ENCODE peak calls at places on chromosomes 3 and 15, in four cellular contexts. U is K562, B is HepG2, G is H1. W is an unnamed sample.
A peak's percentile ranks its signal among the peaks of the same experiment; 100 is the strongest.

GRCh38 chr3:191492601-191493000 is 31.6 kb downstream of the PYDC2 start:
- DNase-seq in U (no peak), B (no peak), G (no peak), W (peak; percentile 9)

GRCh38 chr3:46504780-46505179 is 7.0 kb downstream of the RTP3 start:
- DNase-seq in U (peak; percentile 48), B (no peak), G (no peak), W (no peak)

GRCh38 chr3:167491626-167492025 is 17.8 kb upstream of the SERPINI2 start:
- DNase-seq in U (no peak), B (no peak), G (no peak), W (no peak)

GRCh38 chr3:55362206-55362960 is 124.7 kb downstream of the WNT5A start:
- DNase-seq in U (no peak), B (no peak), G (no peak), W (no peak)

GRCh38 chr15:95291878-95292472 is 1038.5 kb upstream of the NR2F2 start:
- DNase-seq in U (peak; percentile 64), B (peak; percentile 28), G (no peak), W (peak; percentile 61)

GRCh38 chr3:10505050-10505790 is at the start of gene ATP2B2:
- DNase-seq in U (no peak), B (no peak), G (no peak), W (no peak)

GRCh38 chr15:73948982-73949381 is 22.7 kb downstream of the LOXL1 start:
- DNase-seq in U (no peak), B (no peak), G (no peak), W (no peak)

GRCh38 chr3:58617338-58617761 is 40.2 kb upstream of the FAM107A start:
- DNase-seq in U (no peak), B (no peak), G (no peak), W (no peak)

GRCh38 chr15:59013246-59013645 is 25.8 kb downstream of the RNF111 start:
- DNase-seq in U (no peak), B (no peak), G (no peak), W (no peak)

GRCh38 chr3:77795013-77795412 is 755.1 kb downstream of the ROBO2 start:
- DNase-seq in U (no peak), B (no peak), G (peak; percentile 57), W (no peak)

GRCh38 chr3:89877230-89877629 is 769.8 kb downstream of the EPHA3 start:
- DNase-seq in U (no peak), B (no peak), G (no peak), W (no peak)

GRCh38 chr3:16837602-16838001 is 47.2 kb upstream of the PLCL2 start:
- DNase-seq in U (no peak), B (no peak), G (no peak), W (no peak)

GRCh38 chr3:169575381-169575780 is 88.1 kb downstream of the MECOM start:
- DNase-seq in U (peak; percentile 15), B (no peak), G (no peak), W (peak; percentile 85)

GRCh38 chr3:9970020-9970652 is 16.5 kb downstream of the EMC3 start:
- DNase-seq in U (no peak), B (no peak), G (no peak), W (peak; percentile 43)

GRCh38 chr15:65355173-65355982 is 22.4 kb downstream of the IGDCC3 start:
- DNase-seq in U (no peak), B (peak; percentile 29), G (no peak), W (no peak)

GRCh38 chr3:124620600-124621063 is 109.6 kb upstream of the UMPS start:
- DNase-seq in U (peak; percentile 93), B (peak; percentile 96), G (no peak), W (peak; percentile 67)

DNA sequence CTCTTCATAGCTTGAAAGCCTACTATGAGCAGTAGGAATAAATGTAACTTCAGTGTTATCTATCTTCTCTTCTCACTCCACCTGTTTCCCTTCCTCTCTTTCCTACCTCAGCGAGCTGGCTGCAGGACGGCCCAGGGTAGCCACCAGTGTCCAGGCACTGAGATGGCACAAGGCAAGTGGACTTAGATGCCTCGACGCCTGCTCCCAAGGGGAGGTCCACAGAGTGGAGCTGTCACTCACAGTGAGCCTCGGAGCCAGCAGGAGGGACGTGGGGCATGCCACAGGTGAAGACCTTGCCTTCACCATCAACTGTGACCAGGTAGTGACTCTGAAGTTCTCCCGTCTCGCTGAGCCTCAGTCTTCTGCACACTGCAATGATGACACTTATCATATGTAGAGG is 88.2 kb downstream of the PCSK6 start:
- DNase-seq in U (no peak), B (no peak), G (no peak), W (no peak)
- TF ChIP-seq JUN in U (no peak), B (no peak), G (no peak), W (no peak)

GRCh38 chr15:28873585-28874139 is 12.1 kb upstream of the APBA2 start:
- DNase-seq in U (no peak), B (no peak), G (no peak), W (no peak)

GRCh38 chr15:28876131-28876844 is 9.5 kb upstream of the APBA2 start:
- DNase-seq in U (no peak), B (no peak), G (peak; percentile 75), W (no peak)

GRCh38 chr15:28873006-28873405 is 12.8 kb upstream of the APBA2 start:
- DNase-seq in U (no peak), B (no peak), G (no peak), W (no peak)

GRCh38 chr15:28876845-28877185 is 9.0 kb upstream of the APBA2 start:
- DNase-seq in U (no peak), B (no peak), G (no peak), W (no peak)

GRCh38 chr15:28875461-28875965 is 10.3 kb upstream of the APBA2 start:
- DNase-seq in U (no peak), B (no peak), G (no peak), W (no peak)
- H3K27me3 ChIP-seq in U (no peaks in the 10 kb centered on the region), B (no peaks in the 10 kb centered on the region), G (peaks cover 13% of the 10 kb centered on the region), W (no peaks in the 10 kb centered on the region)

DNA sequence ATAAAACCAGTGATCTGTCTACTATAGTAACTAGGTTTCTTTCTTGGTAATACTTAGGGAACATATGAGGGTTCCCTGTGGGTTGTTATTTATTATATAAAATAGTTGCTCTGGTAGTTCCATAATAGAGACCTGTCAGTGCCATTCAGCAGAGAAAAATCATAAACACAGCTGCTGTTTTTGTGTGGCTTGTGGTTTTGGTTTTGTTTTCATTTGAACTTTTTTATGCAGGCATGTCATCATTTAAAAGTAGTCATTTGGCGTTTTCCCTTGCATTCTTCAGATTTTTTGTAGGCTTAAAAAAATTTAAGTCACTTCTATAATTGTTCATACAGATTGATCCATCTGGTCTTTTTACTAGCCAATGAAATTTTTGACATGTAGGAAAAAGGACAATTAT is 47.9 kb downstream of the PIK3CA start:
- DNase-seq in U (no peak), B (no peak), G (no peak), W (peak; percentile 78)
- TF ChIP-seq JUN in U (no peak), B (no peak), G (no peak), W (peak; percentile 10)

GRCh38 chr3:13955084-13955483 is 75.2 kb upstream of the WNT7A start:
- DNase-seq in U (no peak), B (no peak), G (no peak), W (no peak)
- H3K27me3 ChIP-seq in U (peaks cover 3% of the 10 kb centered on the region), B (no peaks in the 10 kb centered on the region), G (no peaks in the 10 kb centered on the region), W (no peaks in the 10 kb centered on the region)

DNA sequence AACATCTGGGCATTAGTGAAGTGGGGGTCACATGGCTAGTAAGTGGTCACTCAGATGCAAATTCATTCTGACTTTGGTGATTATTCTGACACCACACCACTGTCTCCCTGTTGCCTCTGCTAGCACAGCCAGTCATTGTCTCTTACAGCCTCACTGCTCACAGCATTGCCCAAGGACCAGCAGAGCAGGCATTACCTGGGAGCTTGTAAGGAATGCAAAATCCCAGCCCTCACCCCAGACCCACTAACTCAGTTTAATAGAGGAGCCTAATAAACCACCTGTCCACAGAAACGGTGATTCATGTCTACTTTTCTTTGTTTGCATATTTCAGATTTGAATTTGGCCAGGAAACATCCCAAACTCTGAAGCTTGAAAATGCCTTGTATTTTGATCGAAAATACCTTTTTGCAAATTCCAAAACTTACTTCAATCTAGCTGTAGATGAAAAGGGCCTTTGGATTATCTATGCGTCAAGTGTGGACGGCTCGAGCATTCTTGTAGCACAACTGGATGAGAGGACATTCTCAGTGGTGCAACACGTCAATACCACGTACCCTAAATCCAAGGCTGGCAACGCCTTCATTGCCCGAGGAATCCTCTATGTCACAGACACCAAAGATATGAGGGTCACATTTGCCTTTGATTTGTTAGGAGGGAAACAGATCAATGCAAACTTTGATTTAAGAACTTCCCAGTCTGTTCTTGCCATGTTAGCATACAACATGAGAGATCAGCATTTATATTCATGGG is 62.7 kb downstream of the GLDN start:
- DNase-seq in U (no peak), B (no peak), G (no peak), W (no peak)
- TF ChIP-seq JUN in U (no peak), B (no peak), G (no peak), W (no peak)

GRCh38 chr3:37337481-37337880 is 163.1 kb upstream of the LRRFIP2 start:
- DNase-seq in U (no peak), B (no peak), G (no peak), W (no peak)
- H3K27me3 ChIP-seq in U (no peaks in the 10 kb centered on the region), B (no peaks in the 10 kb centered on the region), G (no peaks in the 10 kb centered on the region), W (no peaks in the 10 kb centered on the region)

DNA sequence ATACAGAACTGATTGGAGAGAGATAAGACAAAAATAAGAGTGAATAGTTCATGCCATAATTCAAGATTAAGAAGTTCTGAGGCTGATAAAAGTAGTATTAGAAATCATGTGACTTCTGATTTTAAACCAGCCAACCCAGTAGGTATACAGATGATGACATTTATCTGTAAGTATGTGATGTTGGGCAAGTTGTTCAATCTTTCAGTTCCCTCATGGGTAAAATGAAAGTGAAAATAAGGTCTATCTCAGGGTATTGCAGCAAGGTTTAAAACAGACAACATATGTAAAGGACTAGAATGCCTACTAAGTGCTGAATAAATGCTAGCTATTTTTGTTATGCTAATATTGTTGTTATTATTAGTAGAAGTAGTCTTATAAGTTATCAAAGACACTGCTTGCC is 1055.7 kb downstream of the NAALADL2 start:
- DNase-seq in U (no peak), B (no peak), G (no peak), W (no peak)
- TF ChIP-seq JUN in U (no peak), B (no peak), G (no peak), W (no peak)

W was measured in endothelial cell of umbilical vein.